ENCODE peak calls at places on chromosome 11, in ten cellular contexts. Z is fibroblast of the aortic adventitia; U is brain microvascular endothelial cell; E is tibial artery; K is IMR-90; O is CD8-positive, alpha-beta T cell; F is stomach; W is pancreas; D is transverse colon; M is ovary. V is an unnamed sample.

GRCh38 chr11:109967121-109967520 is 126.1 kb upstream of the ZC3H12C start:
- DNase-seq in O (no peak), E (no peak), U (no peak), M (no peak), Z (no peak), K (no peak), F (no peak), W (no peak), D (no peak), V (no peak)

GRCh38 chr11:119030029-119030328 is 698 bp downstream of the SLC37A4 start:
- DNase-seq in O (no peak), U (no peak), E (no peak), Z (no peak), F (no peak), K (no peak), M (no peak), D (no peak), W (no peak), V (no peak)

GRCh38 chr11:77886401-77886800 is 65.5 kb downstream of the AAMDC start:
- DNase-seq in E (no peak), F (no peak), Z (peak; percentile 32), D (no peak), K (no peak), W (no peak), U (no peak), M (no peak), O (no peak), V (no peak)

GRCh38 chr11:33869511-33870422 is 22.1 kb downstream of the LMO2 start:
- DNase-seq in W (no peak), D (peak; percentile 24), O (no peak), U (no peak), E (peak; percentile 77), Z (peak; percentile 60), F (no peak), K (peak; percentile 2), M (peak; percentile 43), V (peak; percentile 25)

GRCh38 chr11:41307371-41308080 is 151.9 kb downstream of the LRRC4C start:
- DNase-seq in M (no peak), Z (no peak), O (no peak), D (no peak), W (no peak), F (no peak), K (no peak), E (no peak), U (no peak), V (no peak)

GRCh38 chr11:105298174-105298573 is 158.6 kb upstream of the CARD18 start:
- DNase-seq in Z (no peak), O (no peak), U (no peak), W (no peak), E (no peak), F (no peak), K (peak; percentile 7), M (no peak), D (no peak), V (no peak)

GRCh38 chr11:110716361-110716760 is 4.1 kb upstream of the ARHGAP20 start:
- DNase-seq in W (no peak), O (no peak), Z (peak; percentile 60), K (peak; percentile 77), U (no peak), E (no peak), F (no peak), D (no peak), M (no peak), V (peak; percentile 53)

GRCh38 chr11:548700-549603 is 11.6 kb downstream of the LMNTD2 start:
- DNase-seq in F (no peak), U (no peak), E (no peak), W (no peak), M (no peak), O (no peak), K (no peak), Z (no peak), D (no peak), V (no peak)

GRCh38 chr11:94297967-94298576 is 6.3 kb upstream of the IZUMO1R start:
- DNase-seq in D (no peak), E (no peak), U (no peak), M (no peak), Z (no peak), K (no peak), O (no peak), F (no peak), W (no peak), V (no peak)

GRCh38 chr11:44205836-44206235 is 104.1 kb downstream of the ALX4 start:
- DNase-seq in K (no peak), U (no peak), F (no peak), W (no peak), D (no peak), O (no peak), M (no peak), E (no peak), Z (no peak), V (no peak)

GRCh38 chr11:75767228-75767572 is 1.4 kb upstream of the DGAT2 start:
- DNase-seq in E (peak; percentile 27), D (no peak), Z (no peak), F (no peak), W (no peak), K (no peak), U (no peak), O (no peak), M (no peak), V (no peak)

GRCh38 chr11:105070221-105070789 is 25.2 kb upstream of the CARD16 start:
- DNase-seq in E (no peak), W (no peak), M (no peak), F (no peak), U (no peak), Z (no peak), O (no peak), K (no peak), D (no peak), V (no peak)

GRCh38 chr11:74371269-74372039 is 26.8 kb downstream of the PGM2L1 start:
- DNase-seq in Z (no peak), E (no peak), F (no peak), D (no peak), W (no peak), O (no peak), M (no peak), U (peak; percentile 55), K (peak; percentile 80), V (peak; percentile 80)

GRCh38 chr11:130215531-130216220 is 56.1 kb downstream of the ST14 start:
- DNase-seq in E (no peak), F (peak; percentile 24), Z (no peak), K (no peak), U (no peak), D (peak; percentile 7), W (no peak), O (peak; percentile 6), M (peak; percentile 44), V (no peak)

GRCh38 chr11:123286761-123287160 is 91.7 kb upstream of the CLMP start:
- DNase-seq in W (no peak), D (no peak), E (no peak), O (no peak), Z (peak; percentile 22), F (no peak), U (no peak), M (no peak), K (peak; percentile 16), V (no peak)

GRCh38 chr11:64723907-64724862 is 1.2 kb upstream of the NRXN2 start:
- DNase-seq in E (no peak), W (no peak), O (no peak), K (no peak), F (no peak), Z (no peak), U (no peak), M (peak; percentile 13), D (no peak), V (no peak)
- H3K4me3 ChIP-seq in E (no peak overlapping the region), W (no peak overlapping the region), O (peak overlapping the region; percentile 78), K (no peak overlapping the region), F (no peak overlapping the region), Z (no peak overlapping the region), U (no peak overlapping the region), M (no peak overlapping the region), D (no peak overlapping the region), V (no peak overlapping the region)

DNA sequence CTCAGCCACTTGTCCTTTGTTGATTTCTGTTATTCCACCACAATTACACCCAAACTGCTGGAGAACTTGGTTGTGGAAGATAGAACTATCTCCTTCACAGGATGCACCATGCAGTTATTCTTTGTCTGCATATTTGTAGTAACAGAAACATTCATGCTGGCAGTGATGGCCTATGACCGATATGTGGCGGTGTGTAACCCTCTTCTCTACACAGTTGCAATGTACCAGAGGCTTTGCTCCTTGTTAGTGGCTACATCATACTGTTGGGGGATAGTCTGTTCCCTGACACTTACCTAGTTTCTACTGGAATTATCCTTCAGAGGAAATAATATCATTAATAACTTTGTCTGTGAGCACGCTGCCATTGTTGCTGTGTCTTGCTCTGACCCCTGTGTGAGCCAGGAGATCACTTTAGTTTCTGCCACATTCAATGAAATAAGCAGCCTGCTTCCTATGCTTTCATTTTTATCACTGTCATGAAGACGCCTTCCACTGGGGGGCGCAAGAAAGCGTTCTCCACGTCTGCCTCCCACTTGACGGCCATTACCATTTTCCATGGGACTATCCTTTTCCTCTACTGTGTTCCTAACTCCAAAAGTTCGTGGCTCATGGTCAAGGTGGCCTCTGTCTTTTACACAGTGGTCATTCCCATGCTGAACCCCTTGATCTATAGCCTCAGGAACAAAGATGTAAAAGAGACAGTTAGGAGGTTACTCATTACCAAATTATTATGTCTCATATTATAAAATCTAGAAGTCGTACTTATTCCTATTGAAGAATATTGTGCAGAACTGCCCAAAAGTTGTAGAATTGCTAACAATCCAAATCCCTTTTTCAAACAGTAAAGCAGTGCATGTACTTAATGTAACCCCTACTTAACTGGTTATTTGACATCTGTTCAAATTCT is 53.2 kb downstream of the OR4C6 start:
- DNase-seq in D (no peak), W (no peak), F (no peak), O (no peak), U (no peak), M (no peak), E (no peak), Z (no peak), K (no peak), V (no peak)
- TF ChIP-seq CTCF in D (no peak), W (no peak), F (no peak), O (no peak), U (peak; percentile 30), M (no peak), E (no peak), Z (no peak), K (no peak), V (no peak)

DNA sequence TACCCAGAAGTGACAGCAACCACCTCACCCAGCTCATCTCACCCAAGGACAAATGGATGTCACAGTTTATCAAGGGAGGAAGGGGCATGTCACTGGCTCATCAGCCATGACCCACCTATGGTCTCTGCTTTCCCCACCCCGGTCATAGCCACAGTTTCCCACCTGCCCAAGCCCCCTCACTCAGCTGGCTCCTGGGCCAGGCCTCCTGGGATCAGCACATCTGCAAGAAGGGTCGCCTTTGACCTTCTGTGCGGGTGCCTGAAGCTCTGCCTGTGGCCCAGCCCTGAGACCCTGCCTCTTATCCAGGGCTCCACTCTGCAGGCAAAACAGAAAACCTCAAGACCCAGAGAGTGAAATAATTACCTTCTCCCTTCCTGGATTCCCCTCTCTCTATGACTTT is 236.4 kb downstream of the BUD13 start:
- DNase-seq in Z (no peak), D (no peak), M (no peak), F (peak; percentile 15), E (peak; percentile 33), K (no peak), W (no peak), O (no peak), U (no peak), V (no peak)
- H3K4me3 ChIP-seq in Z (no peak overlapping the region), D (no peak overlapping the region), M (no peak overlapping the region), F (no peak overlapping the region), E (no peak overlapping the region), K (no peak overlapping the region), W (no peak overlapping the region), O (no peak overlapping the region), U (no peak overlapping the region), V (no peak overlapping the region)

DNA sequence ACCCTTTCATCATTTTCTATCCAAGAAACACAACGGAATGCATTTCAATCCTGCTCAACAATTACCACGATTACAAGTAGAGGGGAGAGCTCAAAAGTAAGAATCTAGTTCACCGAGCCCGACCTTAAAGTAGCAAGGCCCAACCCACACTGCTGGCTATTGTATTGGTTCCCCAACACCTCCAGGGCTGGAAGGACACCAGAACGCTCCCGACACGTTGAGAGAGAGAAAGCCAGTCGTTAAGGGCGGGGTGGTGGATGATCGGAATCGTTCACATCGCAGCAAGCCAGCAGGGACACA is 690 bp downstream of the CKAP5 start:
- DNase-seq in D (no peak), M (no peak), W (no peak), Z (peak; percentile 25), K (no peak), F (no peak), E (no peak), U (no peak), O (no peak), V (no peak)
- TF ChIP-seq CTCF in D (no peak), M (no peak), W (no peak), Z (no peak), K (no peak), F (no peak), E (no peak), U (no peak), O (no peak), V (no peak)